ENCODE peak calls at places on chromosomes 13 and 19, in seven cellular contexts. Y, X, K, D, Z, J and L are unnamed samples.

GRCh38 chr13:113427562-113428468 is 25.5 kb downstream of the ADPRHL1 start:
- DNase-seq in D (no peak), Y (no peak), J (no peak), X (no peak), K (peak; percentile 15), Z (no peak), L (peak; percentile 52)

GRCh38 chr13:21075303-21076264 is 14.2 kb upstream of the LATS2 start:
- DNase-seq in K (no peak), X (no peak), Y (no peak), D (peak; percentile 33), Z (peak; percentile 65), J (no peak), L (no peak)

GRCh38 chr13:51849145-51850101 is 4.4 kb upstream of the TMEM272 start:
- DNase-seq in X (no peak), Y (no peak), Z (no peak), J (no peak), D (peak; percentile 38), K (no peak), L (no peak)

GRCh38 chr13:27933580-27934328 is 14.0 kb downstream of the PDX1 start:
- DNase-seq in Z (no peak), K (no peak), J (no peak), D (no peak), Y (no peak), X (no peak), L (no peak)

GRCh38 chr13:98970293-98970692 is 7.6 kb downstream of the DOCK9 start:
- DNase-seq in Y (no peak), K (no peak), J (no peak), D (no peak), Z (no peak), X (no peak), L (peak; percentile 7)

GRCh38 chr13:46146898-46147297 is 35.1 kb downstream of the LCP1 start:
- DNase-seq in K (peak; percentile 8), D (no peak), J (peak; percentile 21), Y (no peak), X (no peak), Z (no peak), L (peak; percentile 43)

GRCh38 chr13:45179428-45179827 is 21.4 kb downstream of the KCTD4 start:
- DNase-seq in Z (peak; percentile 79), X (no peak), K (no peak), D (no peak), J (no peak), Y (no peak), L (no peak)

GRCh38 chr13:79423801-79424642 is 18.0 kb upstream of the RBM26 start:
- DNase-seq in Y (no peak), X (peak; percentile 21), K (peak; percentile 57), J (peak; percentile 19), D (no peak), Z (peak; percentile 58), L (peak; percentile 80)

GRCh38 chr13:77506874-77507273 is 28.6 kb upstream of the SCEL start:
- DNase-seq in X (no peak), K (no peak), Z (peak; percentile 32), Y (no peak), J (no peak), D (no peak), L (peak; percentile 15)

GRCh38 chr13:43942301-43942700 is 62.6 kb downstream of the LACC1 start:
- DNase-seq in J (no peak), Y (no peak), D (no peak), K (no peak), Z (peak; percentile 16), X (no peak), L (no peak)

GRCh38 chr19:5627395-5627904 is 4.6 kb downstream of the SAFB start:
- DNase-seq in D (no peak), X (no peak), Y (peak; percentile 27), J (peak; percentile 31), Z (peak; percentile 15), K (no peak), L (peak; percentile 26)

GRCh38 chr19:343451-343931 is 1.1 kb downstream of the MIER2 start:
- DNase-seq in Y (no peak), Z (peak; percentile 20), X (no peak), D (no peak), J (no peak), K (no peak), L (peak; percentile 32)

GRCh38 chr19:5131866-5132561 is 163.1 kb downstream of the KDM4B start:
- DNase-seq in Z (no peak), J (no peak), Y (no peak), X (no peak), K (no peak), D (peak; percentile 51), L (no peak)

GRCh38 chr13:33275916-33276315 is 9.6 kb downstream of the STARD13 start:
- DNase-seq in J (no peak), D (no peak), X (no peak), Y (no peak), Z (no peak), K (peak; percentile 45), L (peak; percentile 93)